ENCODE peak calls at places on chromosomes 13 and 19, in ten cellular contexts. O, G, B, K, R, T, M, X, F and W are unnamed samples.

GRCh38 chr13:101739382-101740178 is 287.1 kb downstream of the ITGBL1 start:
- DNase-seq in O (no peak), G (no peak), B (no peak), K (no peak), R (no peak), T (no peak), M (no peak), X (no peak), F (no peak), W (no peak)

GRCh38 chr13:45538382-45538781 is 73.6 kb downstream of the COG3 start:
- DNase-seq in O (no peak), G (no peak), B (no peak), K (no peak), R (no peak), T (no peak), M (no peak), X (no peak), F (no peak), W (no peak)

GRCh38 chr19:12975221-12975756 is 5.9 kb downstream of the DAND5 start:
- DNase-seq in O (no peak), G (no peak), B (no peak), K (no peak), R (no peak), T (no peak), M (no peak), X (no peak), F (no peak), W (no peak)

GRCh38 chr19:35777411-35777841 is 2.1 kb downstream of the ARHGAP33 start:
- DNase-seq in O (no peak), G (no peak), B (no peak), K (no peak), R (no peak), T (no peak), M (no peak), X (no peak), F (no peak), W (no peak)

GRCh38 chr19:7545295-7545694 is 9.8 kb downstream of the PNPLA6 start:
- DNase-seq in O (no peak), G (no peak), B (no peak), K (no peak), R (no peak), T (no peak), M (no peak), X (no peak), F (no peak), W (no peak)

GRCh38 chr19:56348289-56348877 is 33.7 kb upstream of the ZSCAN5A start:
- DNase-seq in O (no peak), G (no peak), B (peak), K (no peak), R (no peak), T (no peak), M (no peak), X (no peak), F (no peak), W (peak)

GRCh38 chr13:62512194-62513141 is 1096.8 kb upstream of the PCDH20 start:
- DNase-seq in O (no peak), G (peak), B (peak), K (peak), R (no peak), T (peak), M (peak), X (peak), F (no peak), W (no peak)

GRCh38 chr19:17951151-17952040 is 15.5 kb upstream of the KCNN1 start:
- DNase-seq in O (no peak), G (no peak), B (no peak), K (no peak), R (no peak), T (no peak), M (no peak), X (no peak), F (no peak), W (no peak)

GRCh38 chr13:47232516-47232915 is 335.7 kb upstream of the HTR2A start:
- DNase-seq in O (no peak), G (no peak), B (no peak), K (no peak), R (no peak), T (no peak), M (no peak), X (no peak), F (no peak), W (no peak)

GRCh38 chr13:99367663-99368448 is 60.7 kb upstream of the GPR183 start:
- DNase-seq in O (no peak), G (no peak), B (no peak), K (no peak), R (no peak), T (no peak), M (no peak), X (no peak), F (no peak), W (no peak)

GRCh38 chr19:31226536-31226935 is 122.7 kb downstream of the TSHZ3 start:
- DNase-seq in O (no peak), G (no peak), B (no peak), K (no peak), R (no peak), T (no peak), M (no peak), X (no peak), F (no peak), W (no peak)

GRCh38 chr13:107370036-107370785 is 802.3 kb upstream of the ARGLU1 start:
- DNase-seq in O (no peak), G (no peak), B (peak), K (no peak), R (no peak), T (no peak), M (no peak), X (no peak), F (no peak), W (no peak)

GRCh38 chr19:13983213-13983889 is 22.8 kb downstream of the RFX1 start:
- DNase-seq in O (no peak), G (no peak), B (no peak), K (no peak), R (no peak), T (no peak), M (no peak), X (no peak), F (no peak), W (no peak)

GRCh38 chr19:47019431-47020041 is at the start of gene NPAS1:
- DNase-seq in O (no peak), G (no peak), B (no peak), K (no peak), R (no peak), T (no peak), M (no peak), X (peak), F (no peak), W (no peak)

GRCh38 chr13:46640843-46641242 is 87.9 kb downstream of the LRCH1 start:
- DNase-seq in O (no peak), G (no peak), B (peak), K (no peak), R (no peak), T (no peak), M (no peak), X (peak), F (no peak), W (no peak)

GRCh38 chr19:8168537-8168936 is 19.1 kb upstream of the FBN3 start:
- DNase-seq in O (no peak), G (no peak), B (no peak), K (no peak), R (no peak), T (no peak), M (no peak), X (no peak), F (no peak), W (no peak)

GRCh38 chr13:95349267-95349666 is 48.0 kb upstream of the ABCC4 start:
- DNase-seq in O (no peak), G (no peak), B (peak), K (no peak), R (no peak), T (no peak), M (no peak), X (no peak), F (no peak), W (no peak)

GRCh38 chr13:45436332-45436731 is 18.2 kb upstream of the SLC25A30 start:
- DNase-seq in O (no peak), G (no peak), B (no peak), K (no peak), R (no peak), T (no peak), M (no peak), X (no peak), F (no peak), W (no peak)

GRCh38 chr13:76795701-76796695 is 90.2 kb downstream of the KCTD12 start:
- DNase-seq in O (no peak), G (no peak), B (peak), K (no peak), R (no peak), T (no peak), M (no peak), X (no peak), F (no peak), W (no peak)

GRCh38 chr13:84896128-84896527 is 903.1 kb downstream of the SLITRK6 start:
- DNase-seq in O (no peak), G (no peak), B (peak), K (no peak), R (no peak), T (peak), M (peak), X (peak), F (no peak), W (peak)

GRCh38 chr19:39223703-39224279 is 19.7 kb upstream of the SYCN start:
- DNase-seq in O (no peak), G (no peak), B (peak), K (no peak), R (no peak), T (no peak), M (no peak), X (peak), F (no peak), W (no peak)

GRCh38 chr13:30829145-30829544 is 76.9 kb upstream of the MEDAG start:
- DNase-seq in O (no peak), G (no peak), B (peak), K (no peak), R (no peak), T (no peak), M (no peak), X (peak), F (no peak), W (no peak)

GRCh38 chr19:11813801-11814706 is at the start of gene ZNF440:
- DNase-seq in O (peak), G (peak), B (peak), K (peak), R (peak), T (peak), M (peak), X (peak), F (peak), W (peak)

GRCh38 chr13:71252191-71252704 is 614.8 kb downstream of the DACH1 start:
- DNase-seq in O (no peak), G (no peak), B (peak), K (no peak), R (no peak), T (no peak), M (no peak), X (no peak), F (no peak), W (no peak)

GRCh38 chr13:26062853-26063444 is 11.1 kb upstream of the SHISA2 start:
- DNase-seq in O (no peak), G (no peak), B (peak), K (no peak), R (no peak), T (peak), M (peak), X (peak), F (no peak), W (peak)

GRCh38 chr19:35033067-35034004 is 3.1 kb downstream of the SCN1B start:
- DNase-seq in O (no peak), G (no peak), B (no peak), K (no peak), R (no peak), T (no peak), M (no peak), X (no peak), F (no peak), W (no peak)

GRCh38 chr19:1063030-1063908 is 3.7 kb upstream of the ARHGAP45 start:
- DNase-seq in O (no peak), G (no peak), B (peak), K (no peak), R (peak), T (no peak), M (peak), X (no peak), F (peak), W (no peak)